ENCODE peak calls at places on chromosomes 7 and 10, in four cellular contexts. D is ecto neural progenitor cell; I is NCI-H187 treated with DMSO at 0.1 percent for 48 hours; Y is activated naive CD4-positive, alpha-beta T cell. F is an unnamed sample.

GRCh38 chr10:127408115-127408710 is 140.9 kb upstream of the NPS start:
- DNase-seq in D (no peak), Y (no peak), I (no peak), F (no peak)

GRCh38 chr7:27835408-27835807 is 95.4 kb downstream of the TAX1BP1 start:
- DNase-seq in D (no peak), I (no peak), Y (no peak), F (no peak)

GRCh38 chr10:86668297-86669165 is at the start of gene LDB3:
- DNase-seq in Y (no peak), D (no peak), I (peak), F (no peak)

GRCh38 chr10:49079072-49079471 is 36.2 kb downstream of the VSTM4 start:
- DNase-seq in Y (no peak), D (no peak), I (no peak), F (no peak)

GRCh38 chr10:43904301-43904700 is 255.6 kb upstream of the ZNF32 start:
- DNase-seq in D (no peak), I (no peak), Y (no peak), F (no peak)

GRCh38 chr10:71281646-71282322 is 37.3 kb upstream of the SLC29A3 start:
- DNase-seq in Y (no peak), D (no peak), I (no peak), F (no peak)

GRCh38 chr7:1853619-1854520 is 183.8 kb downstream of the ELFN1 start:
- DNase-seq in I (no peak), Y (no peak), D (peak), F (no peak)

GRCh38 chr10:89274928-89275327 is 23.4 kb upstream of the LIPA start:
- DNase-seq in I (no peak), D (no peak), Y (no peak), F (peak)

GRCh38 chr7:7099584-7100014 is 82.7 kb upstream of the C1GALT1 start:
- DNase-seq in Y (no peak), I (no peak), D (peak), F (peak)

GRCh38 chr7:69664433-69664832 is 66.2 kb downstream of the AUTS2 start:
- DNase-seq in I (no peak), D (no peak), Y (no peak), F (no peak)

GRCh38 chr7:25725483-25725882 is 426.5 kb upstream of the NFE2L3 start:
- DNase-seq in D (no peak), Y (no peak), I (no peak), F (no peak)

GRCh38 chr10:47257396-47258120 is 42.4 kb upstream of the GDF10 start:
- DNase-seq in D (no peak), Y (no peak), I (no peak), F (peak)